ENCODE peak calls at places on chromosomes 11 and 22, in five cellular contexts. X, R, L, E and I are unnamed samples.

GRCh38 chr22:19357270-19358105 is 66.0 kb upstream of the CLTCL1 start:
- DNase-seq in R (peak), X (no peak), L (no peak), E (no peak), I (no peak)

GRCh38 chr11:61961570-61962212 is 5.7 kb downstream of the FTH1 start:
- DNase-seq in X (no peak), E (peak), R (no peak), L (no peak), I (no peak)

GRCh38 chr11:12377824-12378593 is 638 bp downstream of the PARVA start:
- DNase-seq in L (no peak), R (peak), X (peak), E (peak), I (peak)

GRCh38 chr22:49626361-49627216 is 201.1 kb downstream of the BRD1 start:
- DNase-seq in X (no peak), E (no peak), L (no peak), R (no peak), I (no peak)

GRCh38 chr11:61041755-61042518 is 60.4 kb upstream of the CD5 start:
- DNase-seq in E (peak), R (no peak), L (peak), X (no peak), I (no peak)

GRCh38 chr11:124799384-124800225 is 601 bp downstream of the MSANTD2 start:
- DNase-seq in R (peak), E (peak), L (peak), X (no peak), I (no peak)

GRCh38 chr22:30249049-30250038 is 2.8 kb upstream of the LIF start:
- DNase-seq in R (no peak), L (no peak), X (no peak), E (peak), I (no peak)

GRCh38 chr11:297666-298405 is 1.5 kb downstream of the IFITM5 start:
- DNase-seq in L (no peak), E (no peak), X (no peak), R (no peak), I (no peak)

GRCh38 chr22:19495562-19496323 is 16.0 kb downstream of the CDC45 start:
- DNase-seq in R (no peak), E (peak), L (peak), X (no peak), I (no peak)

GRCh38 chr22:48444320-48445112 is 1383.2 kb downstream of the BRD1 start:
- DNase-seq in L (peak), E (no peak), X (no peak), R (no peak), I (no peak)

GRCh38 chr11:84819128-84819527 is 808.0 kb downstream of the DLG2 start:
- DNase-seq in L (no peak), R (no peak), E (no peak), X (no peak), I (no peak)

GRCh38 chr11:110716361-110716760 is 4.1 kb upstream of the ARHGAP20 start:
- DNase-seq in L (no peak), R (no peak), X (no peak), E (peak), I (no peak)

GRCh38 chr11:31443802-31444201 is 65.6 kb downstream of the IMMP1L start:
- DNase-seq in X (no peak), E (no peak), L (no peak), R (no peak), I (no peak)

GRCh38 chr11:128784059-128784804 is 82.9 kb downstream of the KCNJ1 start:
- DNase-seq in X (no peak), L (no peak), E (no peak), R (no peak), I (no peak)

GRCh38 chr22:35299217-35299716 is 427 bp upstream of the TOM1 start:
- DNase-seq in R (no peak), L (peak), X (no peak), E (peak), I (no peak)

GRCh38 chr11:1562469-1563148 is 9.5 kb downstream of the DUSP8 start:
- DNase-seq in L (no peak), R (no peak), X (no peak), E (no peak), I (no peak)

GRCh38 chr22:46923394-46923793 is 160.9 kb downstream of the TBC1D22A start:
- DNase-seq in E (no peak), X (no peak), R (no peak), L (no peak), I (no peak)

DNA sequence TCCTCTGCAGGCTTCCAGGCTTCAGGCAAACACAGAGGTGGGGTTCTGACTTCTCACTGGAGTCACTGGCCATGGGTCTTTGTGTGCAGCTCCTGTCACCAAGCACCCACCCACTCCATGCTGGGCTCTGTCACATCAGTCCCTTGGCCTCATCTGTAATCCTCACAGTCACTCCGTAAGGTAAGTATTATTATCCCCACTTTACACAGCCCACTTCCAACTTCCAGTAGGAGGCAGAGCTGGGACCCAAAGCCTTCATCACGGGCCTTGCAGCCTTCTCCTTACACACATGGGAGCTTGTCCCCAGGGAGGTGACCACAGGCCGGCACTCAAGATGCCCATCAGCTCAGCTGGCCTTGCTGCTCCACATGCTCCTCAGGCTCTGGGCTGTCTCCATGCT is 266.7 kb upstream of the B3GAT1 start:
- DNase-seq in X (no peak), R (peak), E (no peak), L (no peak), I (no peak)
- TF ChIP-seq CTCF in X (no peak), R (no peak), E (no peak), L (no peak), I (no peak)

GRCh38 chr11:41784513-41785335 is 325.3 kb upstream of the LRRC4C start:
- DNase-seq in R (no peak), E (no peak), L (no peak), X (no peak), I (no peak)
- TF ChIP-seq CTCF in R (no peak), E (no peak), L (no peak), X (no peak), I (no peak)

GRCh38 chr11:106021181-106021966 is 666 bp downstream of the MSANTD4 start:
- DNase-seq in X (no peak), R (no peak), L (peak), E (peak), I (no peak)

GRCh38 chr11:106012744-106013143 is 9.3 kb downstream of the MSANTD4 start:
- DNase-seq in E (peak), X (no peak), R (no peak), L (no peak), I (peak)

GRCh38 chr11:106021967-106022794 is at the start of gene MSANTD4:
- DNase-seq in R (peak), L (peak), E (peak), X (peak), I (peak)

GRCh38 chr11:106014035-106014434 is 8.0 kb downstream of the MSANTD4 start:
- DNase-seq in E (no peak), R (no peak), X (no peak), L (no peak), I (no peak)

DNA sequence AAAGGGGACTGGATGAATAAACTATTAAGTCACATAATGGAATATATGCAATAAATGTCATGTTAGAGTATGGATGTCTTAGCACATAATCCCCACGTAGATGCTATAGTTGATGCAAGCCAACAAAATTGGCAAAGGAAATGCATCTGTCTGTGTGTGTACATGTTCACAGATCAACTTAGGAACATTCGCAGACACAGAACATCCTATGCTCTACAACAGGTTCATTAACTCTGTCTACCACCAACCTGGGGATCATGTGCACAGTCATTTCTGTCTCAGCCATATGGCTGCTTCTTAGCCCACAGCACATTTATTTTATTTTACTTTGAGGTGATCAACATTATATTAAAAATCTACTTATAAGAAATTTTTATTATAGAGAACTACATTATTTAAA is 5.0 kb downstream of the MSANTD4 start:
- DNase-seq in X (no peak), E (no peak), L (no peak), R (no peak), I (no peak)
- TF ChIP-seq CTCF in X (no peak), E (no peak), L (no peak), R (no peak), I (no peak)

GRCh38 chr22:43849731-43850130 is 12.6 kb downstream of the SULT4A1 start:
- DNase-seq in L (no peak), X (no peak), E (no peak), R (no peak), I (no peak)

GRCh38 chr22:43846966-43847365 is 15.3 kb downstream of the SULT4A1 start:
- DNase-seq in R (no peak), E (no peak), L (no peak), X (no peak), I (no peak)

GRCh38 chr22:43847376-43848289 is 14.7 kb downstream of the SULT4A1 start:
- DNase-seq in L (no peak), X (no peak), R (no peak), E (no peak), I (no peak)

GRCh38 chr22:43850529-43850928 is 11.8 kb downstream of the SULT4A1 start:
- DNase-seq in X (no peak), E (no peak), L (no peak), R (no peak), I (no peak)

GRCh38 chr22:43848366-43849171 is 13.7 kb downstream of the SULT4A1 start:
- DNase-seq in X (peak), E (peak), L (no peak), R (no peak), I (no peak)
- TF ChIP-seq CTCF in X (peak), E (peak), L (peak), R (no peak), I (peak)

DNA sequence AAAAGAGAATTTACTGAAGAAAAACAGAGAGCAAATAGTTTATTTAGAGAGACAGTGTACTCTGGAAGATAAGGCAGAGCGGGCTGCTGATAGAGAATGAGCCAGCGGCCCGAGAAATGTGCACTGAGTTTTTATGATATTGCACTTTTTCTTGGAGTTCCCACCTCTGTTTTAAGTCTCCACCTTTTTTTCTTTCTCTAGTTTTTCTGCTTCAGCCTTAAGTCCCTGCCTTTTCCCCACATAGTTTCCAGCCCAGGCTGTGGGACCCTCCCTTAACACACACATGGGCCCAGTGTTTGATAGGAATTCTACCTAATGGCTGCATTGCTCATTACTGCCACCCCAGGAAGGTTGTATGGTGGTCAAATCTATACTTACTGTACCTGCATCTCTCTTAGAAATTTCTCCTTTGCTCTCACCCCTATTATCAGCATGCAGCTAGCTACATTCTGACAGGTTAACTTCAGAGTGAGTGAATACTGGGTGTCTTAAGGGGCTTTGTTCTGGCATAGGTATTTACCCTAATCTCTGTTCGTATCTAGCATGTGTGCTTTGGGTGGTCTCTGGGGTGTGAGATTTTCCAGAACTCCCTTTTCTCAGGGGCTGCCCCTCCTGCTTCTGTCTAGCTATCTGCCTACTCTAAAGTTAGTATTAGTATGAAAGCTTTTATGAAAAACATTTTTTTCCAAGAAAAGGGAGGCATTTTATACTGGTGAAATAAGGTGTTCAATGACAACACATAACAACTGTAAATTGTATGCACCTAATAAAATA is 127.3 kb upstream of the TOP3B start:
- DNase-seq in R (no peak), E (no peak), X (no peak), L (peak), I (no peak)
- TF ChIP-seq CTCF in R (no peak), E (peak), X (peak), L (peak), I (no peak)

DNA sequence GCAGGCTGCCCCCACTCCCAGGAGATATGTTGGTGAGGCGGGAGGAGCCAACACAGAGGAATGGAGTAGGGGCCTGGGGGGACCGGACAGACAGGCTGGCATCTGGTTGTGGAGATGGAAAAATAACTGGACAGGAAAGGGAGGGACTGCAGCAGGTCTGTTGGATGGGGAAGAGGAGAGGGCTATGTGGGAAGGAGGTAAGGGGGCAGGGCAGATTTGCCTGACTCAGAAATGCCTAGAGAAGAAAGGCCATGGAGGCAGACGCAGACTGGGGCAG is 160.4 kb downstream of the TRIM29 start:
- DNase-seq in E (no peak), R (no peak), X (no peak), L (no peak), I (no peak)
- TF ChIP-seq CTCF in E (no peak), R (no peak), X (no peak), L (no peak), I (no peak)

GRCh38 chr22:37797874-37798500 is 9.7 kb upstream of the GCAT start:
- DNase-seq in L (peak), R (no peak), E (no peak), X (no peak), I (no peak)
- TF ChIP-seq CTCF in L (no peak), R (no peak), E (no peak), X (no peak), I (no peak)